ENCODE peak calls at places on chromosomes 1 and 21, in eight cellular contexts. R is RWPE1; Q is activated naive CD4-positive, alpha-beta T cell; Z is iris pigment epithelial cell; K is astrocyte; D is stomach; Y is activated CD8-positive, alpha-beta memory T cell treated with anti-CD3 and anti-CD28 coated beads, Interleukin-2, amount 10 ng/mL, durations not matched to agents 7 days and 5 days; B is NCI-H510A. E is an unnamed sample.

GRCh38 chr1:19646366-19646765 is 2.3 kb downstream of the NBL1 start:
- DNase-seq in R (peak; percentile 60), Q (no peak), Z (no peak), K (no peak), D (peak; percentile 68), Y (peak; percentile 62), B (no peak), E (no peak)

GRCh38 chr1:100268202-100268601 is 2.2 kb downstream of the RTCA start:
- DNase-seq in R (no peak), Q (no peak), Z (no peak), K (no peak), D (no peak), Y (no peak), B (no peak), E (no peak)

GRCh38 chr1:245154429-245155185 is at the start of gene KIF26B:
- DNase-seq in R (peak; percentile 66), Q (no peak), Z (peak; percentile 71), K (peak; percentile 63), D (no peak), Y (peak; percentile 49), B (no peak), E (no peak)

GRCh38 chr21:34967509-34968289 is 81.4 kb downstream of the RUNX1 start:
- DNase-seq in R (peak; percentile 5), Q (no peak), Z (no peak), K (no peak), D (no peak), Y (peak; percentile 66), B (no peak), E (no peak)

GRCh38 chr1:223765719-223766340 is 53.5 kb downstream of the CAPN2 start:
- DNase-seq in R (no peak), Q (no peak), Z (no peak), K (no peak), D (no peak), Y (no peak), B (no peak), E (peak; percentile 57)

GRCh38 chr1:23421752-23422312 is 2.7 kb downstream of the TCEA3 start:
- DNase-seq in R (no peak), Q (no peak), Z (peak; percentile 79), K (no peak), D (no peak), Y (no peak), B (no peak), E (no peak)

GRCh38 chr1:94068831-94069648 is 51.9 kb downstream of the ABCA4 start:
- DNase-seq in R (no peak), Q (no peak), Z (peak; percentile 83), K (peak; percentile 73), D (peak; percentile 79), Y (no peak), B (peak; percentile 87), E (no peak)

GRCh38 chr1:63913533-63913932 is 139.7 kb downstream of the ROR1 start:
- DNase-seq in R (no peak), Q (no peak), Z (no peak), K (no peak), D (no peak), Y (no peak), B (no peak), E (no peak)

GRCh38 chr1:111737216-111738132 is 1.7 kb downstream of the INKA2 start:
- DNase-seq in R (no peak), Q (no peak), Z (no peak), K (no peak), D (no peak), Y (no peak), B (no peak), E (peak; percentile 82)

GRCh38 chr1:173477286-173478098 is at the start of gene PRDX6:
- DNase-seq in R (peak; percentile 53), Q (peak; percentile 30), Z (peak; percentile 82), K (peak; percentile 70), D (peak; percentile 53), Y (peak; percentile 91), B (peak; percentile 89), E (peak; percentile 97)

GRCh38 chr1:187516874-187517273 is 688.1 kb downstream of the PLA2G4A start:
- DNase-seq in R (peak; percentile 39), Q (no peak), Z (no peak), K (no peak), D (no peak), Y (no peak), B (no peak), E (no peak)

GRCh38 chr1:68470388-68470970 is 20.7 kb upstream of the RPE65 start:
- DNase-seq in R (no peak), Q (no peak), Z (peak; percentile 27), K (no peak), D (no peak), Y (no peak), B (no peak), E (no peak)

GRCh38 chr1:177256153-177256814 is 85.5 kb downstream of the BRINP2 start:
- DNase-seq in R (peak; percentile 76), Q (no peak), Z (peak; percentile 90), K (peak; percentile 92), D (peak; percentile 75), Y (no peak), B (peak; percentile 52), E (no peak)

GRCh38 chr1:167575649-167576048 is 22.1 kb upstream of the CREG1 start:
- DNase-seq in R (no peak), Q (no peak), Z (no peak), K (no peak), D (no peak), Y (no peak), B (no peak), E (no peak)

GRCh38 chr1:116128669-116129068 is 17.5 kb downstream of the MAB21L3 start:
- DNase-seq in R (no peak), Q (no peak), Z (no peak), K (no peak), D (no peak), Y (peak; percentile 60), B (no peak), E (peak; percentile 7)

GRCh38 chr1:94542088-94542671 is 621 bp upstream of the F3 start:
- DNase-seq in R (no peak), Q (no peak), Z (no peak), K (peak; percentile 58), D (peak; percentile 34), Y (no peak), B (no peak), E (peak; percentile 56)

GRCh38 chr1:119829636-119830035 is 18.4 kb upstream of the REG4 start:
- DNase-seq in R (no peak), Q (no peak), Z (no peak), K (no peak), D (no peak), Y (no peak), B (peak; percentile 36), E (no peak)

GRCh38 chr1:67771152-67771551 is 62.1 kb downstream of the GNG12 start:
- DNase-seq in R (peak; percentile 38), Q (no peak), Z (peak; percentile 90), K (peak; percentile 95), D (peak; percentile 74), Y (no peak), B (no peak), E (no peak)

GRCh38 chr1:78743626-78744025 is 94.0 kb downstream of the IFI44 start:
- DNase-seq in R (no peak), Q (no peak), Z (peak; percentile 48), K (peak; percentile 52), D (no peak), Y (no peak), B (no peak), E (no peak)

GRCh38 chr1:167156466-167156865 is 62.6 kb downstream of the STYXL2 start:
- DNase-seq in R (no peak), Q (no peak), Z (no peak), K (no peak), D (no peak), Y (no peak), B (no peak), E (no peak)

GRCh38 chr1:43774359-43774758 is 67.0 kb downstream of the ST3GAL3 start:
- DNase-seq in R (peak; percentile 80), Q (no peak), Z (peak; percentile 80), K (peak; percentile 53), D (no peak), Y (no peak), B (no peak), E (no peak)

GRCh38 chr1:194102607-194103006 is 916.2 kb upstream of the B3GALT2 start:
- DNase-seq in R (no peak), Q (no peak), Z (peak; percentile 2), K (no peak), D (no peak), Y (no peak), B (no peak), E (no peak)

GRCh38 chr1:143497374-143497747 is 474.4 kb downstream of the FAM72C start:
- DNase-seq in R (no peak), Q (no peak), Z (no peak), K (no peak), D (peak; percentile 17), Y (no peak), B (no peak), E (no peak)

GRCh38 chr1:229326601-229327000 is 16.2 kb downstream of the CCSAP start:
- DNase-seq in R (no peak), Q (no peak), Z (no peak), K (no peak), D (no peak), Y (no peak), B (no peak), E (no peak)

GRCh38 chr1:150076066-150076465 is 8.5 kb downstream of the VPS45 start:
- DNase-seq in R (no peak), Q (no peak), Z (peak; percentile 78), K (no peak), D (no peak), Y (peak; percentile 47), B (no peak), E (no peak)

GRCh38 chr1:206575894-206576737 is 36.1 kb downstream of the EIF2D start:
- DNase-seq in R (no peak), Q (no peak), Z (no peak), K (no peak), D (no peak), Y (no peak), B (no peak), E (no peak)

GRCh38 chr1:45334308-45335245 is 5.4 kb upstream of the TOE1 start:
- DNase-seq in R (no peak), Q (no peak), Z (no peak), K (no peak), D (no peak), Y (peak; percentile 62), B (no peak), E (no peak)

GRCh38 chr1:230120289-230120948 is 53.4 kb downstream of the GALNT2 start:
- DNase-seq in R (no peak), Q (no peak), Z (no peak), K (no peak), D (no peak), Y (no peak), B (no peak), E (peak; percentile 73)

GRCh38 chr1:216750031-216750627 is 26.9 kb upstream of the ESRRG start:
- DNase-seq in R (peak; percentile 34), Q (no peak), Z (peak; percentile 59), K (peak; percentile 51), D (peak; percentile 37), Y (no peak), B (peak; percentile 8), E (no peak)

GRCh38 chr1:182147136-182147815 is 85.8 kb upstream of the ZNF648 start:
- DNase-seq in R (no peak), Q (no peak), Z (no peak), K (no peak), D (peak; percentile 37), Y (no peak), B (no peak), E (no peak)

GRCh38 chr1:30420519-30421050 is 302.8 kb downstream of the MATN1 start:
- DNase-seq in R (no peak), Q (no peak), Z (no peak), K (no peak), D (no peak), Y (peak; percentile 26), B (no peak), E (no peak)

GRCh38 chr1:202811296-202812175 is 782 bp downstream of the PCAT6 start:
- DNase-seq in R (no peak), Q (no peak), Z (peak; percentile 17), K (no peak), D (no peak), Y (peak; percentile 66), B (peak; percentile 11), E (no peak)

GRCh38 chr1:233140974-233141373 is 154.6 kb downstream of the PCNX2 start:
- DNase-seq in R (no peak), Q (no peak), Z (peak; percentile 44), K (no peak), D (no peak), Y (no peak), B (no peak), E (no peak)

GRCh38 chr1:16168622-16169021 is 12.8 kb upstream of the EPHA2 start:
- DNase-seq in R (no peak), Q (no peak), Z (no peak), K (no peak), D (no peak), Y (peak; percentile 60), B (no peak), E (no peak)

E was measured in lower leg skin.